ENCODE peak calls at places on chromosomes 16 and 17, in nine cellular contexts. F is naive thymus-derived CD4-positive, alpha-beta T cell; A is A549; C is endodermal cell; V is astrocyte; W is H9; R is heart left ventricle; Y is tibial nerve; U is ovary. M is an unnamed sample.

GRCh38 chr17:70913086-70913485 is 743.8 kb downstream of the KCNJ2 start:
- DNase-seq in R (no peak), W (no peak), Y (no peak), U (no peak), V (peak; percentile 25), F (no peak), C (no peak), A (no peak), M (no peak)

GRCh38 chr17:48187867-48188608 is 80.5 kb downstream of the SNX11 start:
- DNase-seq in W (no peak), V (no peak), A (no peak), C (no peak), R (no peak), Y (no peak), U (no peak), F (no peak), M (no peak)

GRCh38 chr16:56848955-56849689 is 15.9 kb upstream of the SLC12A3 start:
- DNase-seq in F (no peak), R (no peak), U (no peak), V (peak; percentile 80), Y (no peak), A (no peak), W (no peak), C (no peak), M (no peak)

GRCh38 chr17:40095356-40095943 is 4.9 kb downstream of the NR1D1 start:
- DNase-seq in A (no peak), F (no peak), R (peak; percentile 45), U (peak; percentile 45), Y (no peak), C (no peak), V (no peak), W (no peak), M (no peak)

GRCh38 chr16:79163666-79164377 is 436.7 kb downstream of the MAF start:
- DNase-seq in U (no peak), W (no peak), C (no peak), Y (peak; percentile 19), V (no peak), F (no peak), A (no peak), R (peak; percentile 37), M (no peak)

GRCh38 chr17:6061290-6061689 is 8.9 kb upstream of the WSCD1 start:
- DNase-seq in R (no peak), U (no peak), F (no peak), V (peak; percentile 71), C (no peak), A (peak; percentile 82), W (no peak), Y (no peak), M (no peak)

GRCh38 chr17:73292031-73292531 is 19.7 kb downstream of the CDC42EP4 start:
- DNase-seq in U (no peak), A (no peak), F (no peak), R (peak; percentile 89), C (no peak), W (peak; percentile 25), V (peak; percentile 77), Y (no peak), M (no peak)

GRCh38 chr16:84225126-84225525 is 14.7 kb downstream of the KCNG4 start:
- DNase-seq in C (no peak), Y (no peak), V (no peak), R (no peak), F (no peak), A (no peak), W (no peak), U (no peak), M (no peak)

GRCh38 chr17:81218991-81219390 is 3.8 kb downstream of the CEP131 start:
- DNase-seq in A (no peak), R (no peak), W (no peak), U (no peak), Y (no peak), F (no peak), V (no peak), C (no peak), M (no peak)

GRCh38 chr17:77696720-77697460 is 261.6 kb upstream of the TNRC6C start:
- DNase-seq in F (no peak), C (peak; percentile 78), W (peak; percentile 76), A (no peak), Y (no peak), V (no peak), U (peak; percentile 9), R (no peak), M (no peak)

GRCh38 chr16:9139965-9140364 is 48.5 kb downstream of the HAPSTR1 start:
- DNase-seq in C (peak; percentile 79), Y (no peak), A (no peak), U (no peak), F (no peak), R (no peak), W (peak; percentile 71), V (no peak), M (no peak)

GRCh38 chr16:51374346-51374745 is 223.3 kb upstream of the SALL1 start:
- DNase-seq in F (no peak), V (peak; percentile 89), C (no peak), A (no peak), W (no peak), R (no peak), U (no peak), Y (no peak), M (no peak)

GRCh38 chr16:2459647-2460390 is at the start of gene TEDC2:
- DNase-seq in R (peak; percentile 98), F (peak; percentile 94), V (peak; percentile 79), W (peak; percentile 98), Y (peak; percentile 93), U (peak; percentile 94), C (peak; percentile 99), A (peak; percentile 96), M (peak; percentile 74)
- H3K27ac ChIP-seq in R (peak within 1 kb of the TSS; percentile 58), F (peak within 1 kb of the TSS; percentile 57), V (no peak within 1 kb of the TSS), W (no peak within 1 kb of the TSS), Y (peak within 1 kb of the TSS; percentile 31), U (no peak within 1 kb of the TSS), C (peak within 1 kb of the TSS; percentile 17), A (peak within 1 kb of the TSS; percentile 92), M (peak within 1 kb of the TSS; percentile 8)

GRCh38 chr16:35629001-35629400 is 2169.6 kb downstream of the TP53TG3F start:
- DNase-seq in V (no peak), R (no peak), C (no peak), F (no peak), A (no peak), Y (no peak), U (no peak), W (no peak), M (no peak)
- H3K9me3 ChIP-seq in V (peaks cover 6% of the 10 kb centered on the region), R (no peaks in the 10 kb centered on the region), C (peaks cover 92% of the 10 kb centered on the region), F (no peaks in the 10 kb centered on the region), A (no peaks in the 10 kb centered on the region), Y (peaks cover 17% of the 10 kb centered on the region), U (peaks cover 3% of the 10 kb centered on the region), W (peaks cover 96% of the 10 kb centered on the region), M (no peaks in the 10 kb centered on the region)

GRCh38 chr17:65546579-65546978 is 14.9 kb downstream of the AXIN2 start:
- DNase-seq in R (no peak), U (no peak), F (no peak), C (no peak), Y (no peak), V (no peak), A (no peak), W (no peak), M (no peak)

GRCh38 chr17:65548570-65548969 is 12.9 kb downstream of the AXIN2 start:
- DNase-seq in A (no peak), U (no peak), R (no peak), V (no peak), W (no peak), C (no peak), Y (no peak), F (no peak), M (no peak)

GRCh38 chr17:65547253-65547670 is 14.2 kb downstream of the AXIN2 start:
- DNase-seq in F (peak; percentile 33), Y (no peak), U (no peak), A (no peak), V (peak; percentile 77), W (no peak), R (no peak), C (no peak), M (no peak)

GRCh38 chr17:65544658-65545057 is 16.8 kb downstream of the AXIN2 start:
- DNase-seq in W (no peak), A (no peak), U (no peak), Y (no peak), R (no peak), V (no peak), C (no peak), F (no peak), M (no peak)

DNA sequence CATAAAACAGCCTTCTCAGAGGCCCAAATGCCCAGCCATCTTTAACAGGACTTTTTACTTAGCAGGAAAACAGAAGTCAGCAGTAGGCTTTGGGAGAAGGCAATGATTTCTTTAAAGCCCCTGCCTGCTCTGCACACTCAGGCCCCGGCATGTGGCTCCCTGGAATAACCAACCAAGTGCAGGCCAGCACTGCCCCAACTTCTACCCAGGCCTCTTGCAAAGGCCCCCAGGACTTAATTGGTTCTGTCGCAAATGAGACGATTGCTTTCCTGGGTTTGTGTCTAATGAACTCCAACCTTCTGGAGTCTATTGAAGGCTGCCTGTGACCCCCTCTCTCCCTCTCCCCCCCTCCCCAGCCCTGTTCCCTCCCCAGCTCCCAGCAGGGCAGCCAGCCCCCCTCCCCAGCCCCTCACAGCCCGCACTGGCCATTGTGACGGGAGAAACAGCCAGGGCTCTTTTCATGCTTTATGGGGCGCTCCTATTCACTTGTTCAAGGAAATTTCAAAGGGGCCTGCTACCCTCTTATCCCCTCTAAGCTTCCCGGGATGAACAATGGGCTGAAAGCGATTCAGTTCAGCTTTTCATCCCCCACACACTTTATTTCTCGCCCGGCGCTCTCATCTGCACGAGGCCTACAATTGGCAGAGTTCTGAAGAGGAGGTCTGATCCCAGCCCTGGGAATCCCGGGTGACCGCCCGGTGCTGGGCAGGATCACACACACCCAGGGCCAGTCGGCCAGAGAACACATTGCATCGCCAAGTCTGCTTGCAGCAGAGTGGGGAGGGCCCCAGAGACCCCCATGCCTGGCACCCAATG is 15.5 kb downstream of the AXIN2 start:
- DNase-seq in A (no peak), C (no peak), Y (no peak), F (no peak), V (no peak), R (peak; percentile 65), W (no peak), U (no peak), M (no peak)
- H3K27ac ChIP-seq in A (no peak overlapping the region), C (peak overlapping the region; percentile 93), Y (peak overlapping the region; percentile 24), F (peak overlapping the region; percentile 11), V (no peak overlapping the region), R (no peak overlapping the region), W (no peak overlapping the region), U (no peak overlapping the region), M (no peak overlapping the region)

GRCh38 chr16:35195864-35196216 is 1736.4 kb downstream of the TP53TG3F start:
- DNase-seq in V (no peak), Y (no peak), C (no peak), F (no peak), A (no peak), U (no peak), W (no peak), R (no peak), M (no peak)

GRCh38 chr16:35195173-35195863 is 1735.9 kb downstream of the TP53TG3F start:
- DNase-seq in A (no peak), V (no peak), Y (peak; percentile 2), F (no peak), W (no peak), R (no peak), U (no peak), C (no peak), M (no peak)

GRCh38 chr16:35196313-35196712 is 1736.9 kb downstream of the TP53TG3F start:
- DNase-seq in C (no peak), F (no peak), W (no peak), U (no peak), R (no peak), Y (no peak), A (no peak), V (no peak), M (no peak)

GRCh38 chr16:35198223-35199199 is 1739.1 kb downstream of the TP53TG3F start:
- DNase-seq in V (no peak), W (no peak), A (no peak), R (no peak), Y (peak; percentile 2), U (no peak), F (no peak), C (no peak), M (no peak)

GRCh38 chr16:35197656-35198055 is 1738.2 kb downstream of the TP53TG3F start:
- DNase-seq in Y (peak; percentile 0), U (no peak), W (no peak), F (no peak), C (no peak), A (no peak), V (no peak), R (no peak), M (no peak)
- H3K9me3 ChIP-seq in Y (peaks cover 21% of the 10 kb centered on the region), U (no peaks in the 10 kb centered on the region), W (peaks cover 93% of the 10 kb centered on the region), F (no peaks in the 10 kb centered on the region), C (peaks cover 80% of the 10 kb centered on the region), A (no peaks in the 10 kb centered on the region), V (peaks cover 10% of the 10 kb centered on the region), R (no peaks in the 10 kb centered on the region), M (no peaks in the 10 kb centered on the region)